ENCODE peak calls at places on chromosomes 16 and 17, in five cellular contexts. H is Peyer's patch, D is transverse colon, J is GM12878, Q is sigmoid colon. E is an unnamed sample.

GRCh38 chr17:12613566-12613965 is 52.1 kb upstream of the MYOCD start:
- DNase-seq in H (no peak), D (no peak), J (no peak), Q (no peak), E (no peak)

GRCh38 chr17:66822009-66822408 is 12.9 kb upstream of the CACNG5 start:
- DNase-seq in H (no peak), D (no peak), J (no peak), Q (peak; percentile 9), E (no peak)

GRCh38 chr17:67491009-67491677 is 114.1 kb downstream of the PITPNC1 start:
- DNase-seq in H (peak; percentile 78), D (peak; percentile 72), J (no peak), Q (peak; percentile 98), E (peak; percentile 24)

GRCh38 chr17:33595783-33596182 is 302.7 kb upstream of the ASIC2 start:
- DNase-seq in H (no peak), D (no peak), J (no peak), Q (no peak), E (no peak)

GRCh38 chr16:28179354-28179753 is 32.4 kb downstream of the XPO6 start:
- DNase-seq in H (no peak), D (no peak), J (no peak), Q (no peak), E (no peak)

GRCh38 chr16:61792194-61792904 is 243.9 kb downstream of the CDH8 start:
- DNase-seq in H (no peak), D (no peak), J (no peak), Q (no peak), E (no peak)

GRCh38 chr16:72198021-72198420 is 26.1 kb upstream of the PMFBP1 start:
- DNase-seq in H (no peak), D (no peak), J (no peak), Q (peak; percentile 84), E (no peak)

GRCh38 chr17:27502526-27503324 is 46.5 kb downstream of the KSR1 start:
- DNase-seq in H (no peak), D (no peak), J (no peak), Q (no peak), E (no peak)

GRCh38 chr16:72875291-72876036 is 172.5 kb downstream of the ZFHX3 start:
- DNase-seq in H (no peak), D (no peak), J (no peak), Q (no peak), E (peak; percentile 33)

GRCh38 chr16:23420011-23420410 is 33.0 kb downstream of the COG7 start:
- DNase-seq in H (no peak), D (no peak), J (no peak), Q (no peak), E (no peak)

GRCh38 chr16:89174055-89174827 is 2.7 kb downstream of the CDH15 start:
- DNase-seq in H (no peak), D (no peak), J (no peak), Q (no peak), E (no peak)

DNA sequence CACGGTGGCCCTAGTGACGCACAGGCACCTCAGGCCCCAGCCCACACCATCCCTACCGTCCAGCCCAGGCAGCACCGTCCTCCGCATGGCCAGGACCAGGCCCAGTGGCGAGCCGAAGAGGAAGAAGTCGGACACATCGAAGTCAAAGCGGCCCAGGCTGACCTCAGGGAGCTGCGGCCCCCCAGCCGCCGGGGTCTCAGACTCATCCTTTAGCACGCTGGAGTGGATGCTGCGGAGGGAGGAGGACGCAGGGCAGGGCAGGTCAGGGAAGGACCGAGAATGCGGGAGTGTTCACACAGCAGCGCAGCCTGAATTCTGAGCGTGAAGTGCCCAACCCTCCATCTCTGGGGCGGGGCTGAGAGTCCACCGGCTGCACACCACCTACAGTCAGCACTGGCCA is 30.1 kb downstream of the PIMREG start:
- DNase-seq in H (no peak), D (no peak), J (no peak), Q (no peak), E (no peak)
- TF ChIP-seq POLR2A in H (no peak), D (no peak), J (no peak), Q (no peak), E (no peak)

GRCh38 chr17:38440614-38441397 is 12.5 kb downstream of the ARHGAP23 start:
- DNase-seq in H (no peak), D (no peak), J (no peak), Q (no peak), E (no peak)
- H3K4me3 ChIP-seq in H (no peak overlapping the region), D (no peak overlapping the region), J (no peak overlapping the region), Q (no peak overlapping the region), E (no peak overlapping the region)

GRCh38 chr16:58476791-58477190 is 23.2 kb upstream of the NDRG4 start:
- DNase-seq in H (no peak), D (no peak), J (no peak), Q (no peak), E (no peak)

GRCh38 chr16:58472827-58473226 is 27.1 kb upstream of the NDRG4 start:
- DNase-seq in H (no peak), D (no peak), J (no peak), Q (no peak), E (no peak)

GRCh38 chr16:58472266-58472665 is 27.7 kb upstream of the NDRG4 start:
- DNase-seq in H (no peak), D (no peak), J (no peak), Q (no peak), E (no peak)

GRCh38 chr16:58474296-58474695 is 25.6 kb upstream of the NDRG4 start:
- DNase-seq in H (no peak), D (no peak), J (no peak), Q (no peak), E (no peak)

GRCh38 chr16:58475220-58475619 is 24.7 kb upstream of the NDRG4 start:
- DNase-seq in H (no peak), D (no peak), J (no peak), Q (no peak), E (no peak)
- H3K4me1 ChIP-seq in H (no peaks in the 10 kb centered on the region), D (no peaks in the 10 kb centered on the region), J (no peaks in the 10 kb centered on the region), Q (no peaks in the 10 kb centered on the region), E (no peaks in the 10 kb centered on the region)

DNA sequence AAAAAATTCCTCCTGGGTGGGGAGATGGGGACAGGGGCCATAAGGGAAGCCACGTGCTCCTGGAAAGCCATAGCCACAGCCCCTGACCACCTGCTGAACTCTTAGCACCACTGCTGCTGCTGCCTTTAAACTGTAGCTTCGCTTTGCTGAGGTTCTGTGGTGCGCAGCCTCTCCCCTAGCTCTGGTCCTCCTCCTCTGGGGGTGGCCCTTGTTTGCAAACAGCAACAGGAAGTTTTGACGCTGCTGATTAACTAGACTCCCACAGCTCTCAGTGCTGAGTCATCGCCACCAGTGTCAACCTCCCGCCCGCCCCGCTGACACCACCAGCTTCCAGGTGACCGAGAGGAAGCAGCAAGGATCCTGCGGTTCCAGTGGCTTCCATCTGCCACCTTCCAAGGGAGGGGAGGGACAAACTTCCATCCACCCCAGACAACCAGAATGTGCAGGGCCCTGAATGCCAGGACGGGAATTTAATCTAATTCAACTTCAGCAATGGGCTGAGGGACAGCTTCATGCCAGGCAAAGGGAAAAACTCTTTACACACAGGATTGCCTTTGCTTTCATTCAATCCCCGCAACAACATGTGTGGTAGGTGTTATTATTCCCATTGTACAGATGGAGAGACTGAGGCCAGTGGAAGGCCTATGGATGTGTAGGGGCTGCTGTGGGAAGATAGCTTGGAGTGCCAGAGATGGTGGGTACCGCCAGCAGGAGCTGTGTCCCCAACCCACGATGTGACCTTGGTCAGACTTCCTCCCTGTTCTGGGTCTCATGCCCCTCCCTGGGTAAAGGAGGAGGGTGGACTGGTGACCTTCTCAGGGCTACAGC is 8.1 kb upstream of the KIFC3 start:
- DNase-seq in H (peak; percentile 95), D (peak; percentile 92), J (peak; percentile 73), Q (peak; percentile 88), E (peak; percentile 56)
- TF ChIP-seq POLR2A in H (peak; percentile 15), D (no peak), J (peak; percentile 72), Q (no peak), E (peak; percentile 75)

GRCh38 chr17:63838586-63839184 is 3.8 kb downstream of the SMARCD2 start:
- DNase-seq in H (peak; percentile 81), D (peak; percentile 82), J (no peak), Q (peak; percentile 99), E (peak; percentile 97)

GRCh38 chr17:63842540-63843386 is at the start of gene SMARCD2:
- DNase-seq in H (peak; percentile 99), D (peak; percentile 99), J (peak; percentile 90), Q (peak; percentile 99), E (peak; percentile 98)

GRCh38 chr17:63842173-63842539 is 329 bp downstream of the SMARCD2 start:
- DNase-seq in H (no peak), D (no peak), J (no peak), Q (peak; percentile 77), E (peak; percentile 27)

GRCh38 chr17:63841350-63842172 is 924 bp downstream of the SMARCD2 start:
- DNase-seq in H (peak; percentile 81), D (peak; percentile 65), J (no peak), Q (peak; percentile 89), E (peak; percentile 45)

GRCh38 chr17:63840591-63841349 is 1.7 kb downstream of the SMARCD2 start:
- DNase-seq in H (no peak), D (no peak), J (no peak), Q (no peak), E (peak; percentile 16)
- H3K4me3 ChIP-seq in H (peak overlapping the region; percentile 89), D (peak overlapping the region; percentile 76), J (peak overlapping the region; percentile 97), Q (peak overlapping the region; percentile 91), E (peak overlapping the region; percentile 76)

DNA sequence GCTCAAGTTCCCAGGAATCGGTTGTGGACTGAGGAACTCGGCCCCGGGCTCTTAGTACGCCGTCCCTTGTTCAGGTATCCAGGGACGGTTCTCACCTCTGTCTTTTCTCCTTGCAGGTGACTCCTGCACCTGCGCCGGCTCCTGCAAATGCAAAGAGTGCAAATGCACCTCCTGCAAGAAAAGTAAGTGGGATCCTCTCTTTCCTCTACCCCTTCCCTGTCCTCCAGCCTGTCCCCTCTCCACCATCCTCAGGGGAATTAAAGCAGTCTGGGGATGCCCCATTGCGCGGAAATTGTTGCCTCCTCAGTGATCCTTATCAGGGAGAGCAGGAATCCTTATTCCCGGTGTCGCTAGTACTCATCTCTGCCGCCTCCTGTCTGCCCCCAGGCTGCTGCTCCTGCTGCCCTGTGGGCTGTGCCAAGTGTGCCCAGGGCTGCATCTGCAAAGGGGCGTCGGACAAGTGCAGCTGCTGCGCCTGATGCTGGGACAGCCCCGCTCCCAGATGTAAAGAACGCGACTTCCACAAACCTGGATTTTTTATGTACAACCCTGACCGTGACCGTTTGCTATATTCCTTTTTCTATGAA is 585 bp downstream of the MT2A start:
- DNase-seq in H (no peak), D (no peak), J (no peak), Q (no peak), E (no peak)
- H3K4me1 ChIP-seq in H (no peaks in the 10 kb centered on the region), D (peaks cover 17% of the 10 kb centered on the region), J (peaks cover 25% of the 10 kb centered on the region), Q (no peaks in the 10 kb centered on the region), E (peaks cover 22% of the 10 kb centered on the region)

GRCh38 chr17:42347606-42348005 is 40.6 kb downstream of the STAT3 start:
- DNase-seq in H (no peak), D (no peak), J (no peak), Q (no peak), E (no peak)
- TF ChIP-seq POLR2A in H (no peak), D (no peak), J (no peak), Q (no peak), E (no peak)